ENCODE peak calls at places on chromosomes 11 and 22, in ten cellular contexts. A is uterus, F is stomach, Y is ovary, P is esophagus squamous epithelium, K is body of pancreas, C is tibial nerve, W is spleen, O is IMR-90, E is transverse colon. V is an unnamed sample. For H3K9me3, the result is how much of the 10 kb centered on the place peaks cover.

GRCh38 chr11:65918211-65919150 is at the start of gene C11orf68:
- DNase-seq in A (peak), F (peak), Y (no peak), P (no peak), K (no peak), C (no peak), W (no peak), O (no peak), E (no peak), V (no peak)

GRCh38 chr11:126599498-126599897 is 244.0 kb downstream of the ST3GAL4 start:
- DNase-seq in A (no peak), F (no peak), Y (no peak), P (no peak), K (no peak), C (no peak), W (no peak), O (no peak), E (no peak), V (no peak)

GRCh38 chr22:29348956-29349355 is 33.5 kb upstream of the RASL10A start:
- DNase-seq in A (no peak), F (no peak), Y (no peak), P (no peak), K (no peak), C (no peak), W (no peak), O (no peak), E (no peak), V (no peak)

GRCh38 chr11:75924966-75925784 is 110.2 kb downstream of the UVRAG start:
- DNase-seq in A (no peak), F (no peak), Y (no peak), P (no peak), K (no peak), C (no peak), W (no peak), O (no peak), E (no peak), V (no peak)

GRCh38 chr22:42919199-42919598 is 62.1 kb upstream of the ARFGAP3 start:
- DNase-seq in A (no peak), F (no peak), Y (no peak), P (no peak), K (no peak), C (no peak), W (no peak), O (no peak), E (no peak), V (no peak)

GRCh38 chr11:57241311-57241972 is 4.4 kb upstream of the APLNR start:
- DNase-seq in A (no peak), F (no peak), Y (no peak), P (no peak), K (no peak), C (no peak), W (no peak), O (no peak), E (no peak), V (no peak)

GRCh38 chr22:35205956-35206355 is 51.3 kb upstream of the HMGXB4 start:
- DNase-seq in A (no peak), F (no peak), Y (no peak), P (no peak), K (no peak), C (no peak), W (no peak), O (peak), E (no peak), V (no peak)

GRCh38 chr22:24985824-24986214 is 33.3 kb downstream of the KIAA1671 start:
- DNase-seq in A (peak), F (no peak), Y (no peak), P (no peak), K (no peak), C (no peak), W (no peak), O (peak), E (no peak), V (no peak)

GRCh38 chr11:11998091-11998781 is 10.2 kb downstream of the DKK3 start:
- DNase-seq in A (no peak), F (no peak), Y (no peak), P (no peak), K (no peak), C (no peak), W (no peak), O (peak), E (no peak), V (no peak)

GRCh38 chr11:92211576-92212167 is 12.9 kb upstream of the FAT3 start:
- DNase-seq in A (no peak), F (no peak), Y (no peak), P (no peak), K (peak), C (no peak), W (no peak), O (peak), E (no peak), V (no peak)

GRCh38 chr11:101914737-101915426 is at the start of gene CEP126:
- DNase-seq in A (peak), F (peak), Y (peak), P (peak), K (peak), C (peak), W (peak), O (peak), E (peak), V (peak)

GRCh38 chr11:61707574-61707973 is 27.4 kb downstream of the DAGLA start:
- DNase-seq in A (no peak), F (peak), Y (no peak), P (no peak), K (no peak), C (no peak), W (no peak), O (no peak), E (peak), V (no peak)

GRCh38 chr11:61090521-61090920 is 11.8 kb upstream of the CD5 start:
- DNase-seq in A (no peak), F (no peak), Y (no peak), P (no peak), K (no peak), C (no peak), W (no peak), O (no peak), E (no peak), V (no peak)

GRCh38 chr22:43424201-43424600 is 12.4 kb downstream of the MPPED1 start:
- DNase-seq in A (no peak), F (no peak), Y (no peak), P (no peak), K (no peak), C (no peak), W (no peak), O (no peak), E (no peak), V (peak)

GRCh38 chr11:46560300-46561025 is 33.4 kb downstream of the AMBRA1 start:
- DNase-seq in A (no peak), F (no peak), Y (no peak), P (no peak), K (no peak), C (no peak), W (no peak), O (peak), E (no peak), V (no peak)

GRCh38 chr22:37803636-37804371 is 3.9 kb upstream of the GCAT start:
- DNase-seq in A (no peak), F (no peak), Y (no peak), P (no peak), K (no peak), C (no peak), W (no peak), O (no peak), E (no peak), V (no peak)

GRCh38 chr11:123654566-123655081 is at the start of gene SCN3B:
- DNase-seq in A (peak), F (peak), Y (peak), P (no peak), K (peak), C (no peak), W (no peak), O (peak), E (peak), V (no peak)

GRCh38 chr11:85590848-85591483 is 36.2 kb downstream of the DLG2 start:
- DNase-seq in A (no peak), F (no peak), Y (no peak), P (no peak), K (no peak), C (no peak), W (no peak), O (peak), E (no peak), V (no peak)

GRCh38 chr11:69156673-69157155 is 979 bp downstream of the SMIM38 start:
- DNase-seq in A (no peak), F (no peak), Y (no peak), P (no peak), K (peak), C (no peak), W (peak), O (peak), E (no peak), V (no peak)

GRCh38 chr22:45069925-45070324 is 60.1 kb upstream of the PHF21B start:
- DNase-seq in A (no peak), F (no peak), Y (no peak), P (no peak), K (no peak), C (no peak), W (no peak), O (no peak), E (no peak), V (no peak)

GRCh38 chr11:844693-845644 is 2.3 kb downstream of the TSPAN4 start:
- DNase-seq in A (peak), F (peak), Y (peak), P (no peak), K (peak), C (peak), W (peak), O (peak), E (peak), V (peak)

GRCh38 chr11:2698386-2699184 is 1.2 kb downstream of the KCNQ1OT1 start:
- DNase-seq in A (peak), F (no peak), Y (no peak), P (no peak), K (no peak), C (peak), W (peak), O (no peak), E (no peak), V (peak)
- TF ChIP-seq POLR2A in A (no peak), F (no peak), Y (no peak), P (no peak), K (no peak), C (no peak), W (no peak), O (no peak), E (no peak), V (no peak)

DNA sequence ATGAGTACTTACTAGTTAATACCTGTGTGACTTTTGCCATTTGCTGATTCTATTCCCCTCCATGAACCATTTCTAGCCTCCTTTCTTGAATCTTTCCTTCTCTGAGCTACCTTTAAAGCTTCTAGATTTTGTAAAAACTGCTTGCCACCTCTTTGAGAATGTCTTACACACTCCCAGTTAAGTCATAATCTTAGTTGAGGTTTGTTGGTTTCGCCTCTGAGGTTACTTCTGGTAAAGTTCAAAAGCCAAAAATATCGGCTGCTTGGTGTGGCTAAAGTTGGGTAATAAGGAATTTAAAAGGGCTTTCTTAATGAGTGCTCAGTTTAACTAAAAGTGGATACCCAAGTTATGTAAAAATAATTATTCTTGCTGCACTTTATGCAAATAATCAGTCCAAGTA is 10.4 kb upstream of the GLYAT start:
- DNase-seq in A (no peak), F (no peak), Y (no peak), P (no peak), K (no peak), C (no peak), W (no peak), O (no peak), E (no peak), V (no peak)
- H3K9me3 ChIP-seq in A (under half), F (under half), Y (under half), P (under half), K (under half), C (under half), W (under half), O (under half), E (under half), V (under half)

DNA sequence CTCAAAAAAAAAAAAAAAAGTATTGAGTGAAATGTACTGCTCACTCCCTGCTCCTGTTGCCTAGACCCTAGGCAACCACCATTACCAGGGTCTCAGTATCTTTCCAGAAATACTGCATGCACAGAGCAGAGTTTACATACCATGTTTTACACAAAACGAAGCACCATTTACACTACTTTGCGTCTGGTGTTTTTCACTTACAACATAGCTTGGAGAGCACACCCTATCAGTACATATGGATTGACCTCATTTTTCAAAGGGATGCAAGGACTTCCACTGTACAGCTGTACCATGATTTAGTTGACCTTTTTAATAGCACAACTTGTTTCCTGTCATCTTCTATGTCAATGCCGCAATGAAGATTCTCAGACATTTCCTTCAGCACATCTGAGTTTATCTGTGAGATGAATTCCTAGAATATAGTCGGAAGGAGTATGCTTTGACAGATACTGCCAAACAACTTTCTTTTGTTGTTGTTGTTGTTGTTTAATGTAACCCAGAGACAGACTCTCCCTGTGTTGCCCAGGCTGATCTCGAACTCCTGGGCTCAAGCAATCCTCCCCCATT is 6.2 kb downstream of the MYH9 start:
- DNase-seq in A (no peak), F (no peak), Y (no peak), P (no peak), K (no peak), C (no peak), W (no peak), O (peak), E (no peak), V (no peak)
- H3K27ac ChIP-seq in A (peak), F (peak), Y (no peak), P (peak), K (peak), C (peak), W (peak), O (no peak), E (peak), V (no peak)

GRCh38 chr22:20116951-20117645 is at the start of gene TRMT2A:
- DNase-seq in A (peak), F (peak), Y (peak), P (peak), K (peak), C (peak), W (peak), O (peak), E (peak), V (peak)
- TF ChIP-seq POLR2A in A (peak), F (no peak), Y (peak), P (no peak), K (peak), C (peak), W (peak), O (peak), E (peak), V (peak)

DNA sequence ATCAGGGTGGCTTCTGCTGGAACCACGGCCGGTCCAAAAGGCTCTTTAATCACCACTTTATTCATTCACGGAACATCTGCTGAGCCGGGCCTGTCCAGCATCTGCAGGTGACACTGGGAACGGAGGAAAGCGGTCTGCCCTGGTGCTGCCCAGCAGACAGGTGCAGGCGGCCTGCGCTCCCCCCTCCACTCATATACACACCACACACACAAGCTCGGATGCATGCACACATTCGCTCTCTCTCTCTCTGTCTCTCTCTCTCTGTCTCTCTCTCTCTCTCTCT is 736.9 kb downstream of the BRD1 start:
- DNase-seq in A (no peak), F (no peak), Y (no peak), P (no peak), K (no peak), C (no peak), W (peak), O (no peak), E (no peak), V (no peak)
- H3K9me3 ChIP-seq in A (under half), F (under half), Y (under half), P (under half), K (under half), C (under half), W (under half), O (half or more), E (under half), V (under half)

V was measured in right lobe of liver.